ENCODE peak calls at places on chromosome 1, in four cellular contexts. One of them, this sample, is unnamed.

GRCh38 chr1:33161061-33161681 is 20.7 kb downstream of the TRIM62 start:
- DNase-seq in K562: no peak
- DNase-seq in HCT116: no peak
- DNase-seq in H1: no peak
- DNase-seq in this sample: no peak

GRCh38 chr1:196034080-196034706 is 574.0 kb downstream of the KCNT2 start:
- DNase-seq in H1: no peak
- DNase-seq in K562: peak; percentile 30
- DNase-seq in HCT116: no peak
- DNase-seq in this sample: no peak

GRCh38 chr1:39566441-39567137 is 10.0 kb downstream of the PABPC4 start:
- DNase-seq in HCT116: no peak
- DNase-seq in H1: no peak
- DNase-seq in K562: no peak
- DNase-seq in this sample: no peak

GRCh38 chr1:172976222-172977041 is 74.3 kb downstream of the TNFSF18 start:
- DNase-seq in HCT116: no peak
- DNase-seq in K562: no peak
- DNase-seq in H1: no peak
- DNase-seq in this sample: no peak

GRCh38 chr1:111737216-111738132 is 1.7 kb downstream of the INKA2 start:
- DNase-seq in H1: no peak
- DNase-seq in HCT116: no peak
- DNase-seq in K562: no peak
- DNase-seq in this sample: no peak

GRCh38 chr1:193562121-193562520 is 375.7 kb upstream of the B3GALT2 start:
- DNase-seq in H1: no peak
- DNase-seq in K562: no peak
- DNase-seq in HCT116: no peak
- DNase-seq in this sample: no peak

GRCh38 chr1:207084241-207084640 is 4.4 kb upstream of the C4BPB start:
- DNase-seq in H1: no peak
- DNase-seq in K562: no peak
- DNase-seq in HCT116: no peak
- DNase-seq in this sample: no peak

GRCh38 chr1:234721476-234722266 is 111.7 kb upstream of the IRF2BP2 start:
- DNase-seq in HCT116: no peak
- DNase-seq in K562: peak; percentile 43
- DNase-seq in H1: no peak
- DNase-seq in this sample: no peak

GRCh38 chr1:51794260-51794659 is 84.3 kb downstream of the NRDC start:
- DNase-seq in HCT116: no peak
- DNase-seq in H1: no peak
- DNase-seq in K562: no peak
- DNase-seq in this sample: no peak

DNA sequence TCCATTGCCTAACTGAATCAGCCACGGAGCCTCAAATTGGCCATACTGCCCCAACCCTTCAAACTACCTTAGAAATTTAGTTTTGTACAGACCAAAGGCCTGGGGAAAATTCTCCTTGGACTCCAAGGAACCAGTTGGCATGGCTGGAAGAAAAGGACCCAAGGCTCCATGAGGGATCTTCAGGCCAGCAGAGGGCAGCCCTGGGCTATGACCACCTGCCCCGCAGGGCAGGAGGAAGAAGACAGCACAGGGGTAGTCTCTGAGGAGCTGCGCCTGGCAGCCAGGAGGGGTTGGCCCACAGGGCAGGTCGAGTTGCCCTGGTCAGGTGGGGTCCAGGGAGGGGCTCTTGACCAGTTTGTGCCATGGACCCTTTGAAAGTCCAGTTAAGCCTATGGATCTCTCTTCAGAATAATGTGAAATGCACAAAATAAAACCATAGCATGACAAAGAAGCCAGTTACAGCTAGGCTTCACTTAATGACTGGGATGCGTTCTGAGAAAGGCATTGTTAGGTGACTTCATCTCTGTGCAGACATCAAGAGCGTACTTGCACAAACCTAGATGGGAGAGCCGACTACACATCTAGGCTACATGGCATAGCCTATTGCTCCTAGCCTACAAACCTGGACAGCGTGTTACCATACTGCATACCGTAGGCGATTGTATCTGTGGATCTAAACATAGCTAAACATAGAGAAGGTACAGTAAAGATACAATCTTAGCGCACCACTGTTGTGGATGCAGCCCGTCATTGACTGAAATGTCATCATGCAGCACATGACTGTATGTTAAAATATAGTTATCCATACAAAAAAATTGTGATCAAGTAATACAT is 26.1 kb downstream of the CACNA1S start:
- DNase-seq in K562: peak; percentile 68
- DNase-seq in H1: peak; percentile 81
- DNase-seq in HCT116: peak; percentile 51
- DNase-seq in this sample: no peak
- TF ChIP-seq EGR1 in K562: no peak
- TF ChIP-seq EGR1 in H1: no peak
- TF ChIP-seq EGR1 in HCT116: no peak
- TF ChIP-seq EGR1 in this sample: no peak

GRCh38 chr1:27049607-27050006 is 37.0 kb upstream of the TENT5B start:
- DNase-seq in H1: no peak
- DNase-seq in K562: peak; percentile 75
- DNase-seq in HCT116: no peak
- DNase-seq in this sample: no peak
- TF ChIP-seq EGR1 in H1: no peak
- TF ChIP-seq EGR1 in K562: no peak
- TF ChIP-seq EGR1 in HCT116: no peak
- TF ChIP-seq EGR1 in this sample: no peak

DNA sequence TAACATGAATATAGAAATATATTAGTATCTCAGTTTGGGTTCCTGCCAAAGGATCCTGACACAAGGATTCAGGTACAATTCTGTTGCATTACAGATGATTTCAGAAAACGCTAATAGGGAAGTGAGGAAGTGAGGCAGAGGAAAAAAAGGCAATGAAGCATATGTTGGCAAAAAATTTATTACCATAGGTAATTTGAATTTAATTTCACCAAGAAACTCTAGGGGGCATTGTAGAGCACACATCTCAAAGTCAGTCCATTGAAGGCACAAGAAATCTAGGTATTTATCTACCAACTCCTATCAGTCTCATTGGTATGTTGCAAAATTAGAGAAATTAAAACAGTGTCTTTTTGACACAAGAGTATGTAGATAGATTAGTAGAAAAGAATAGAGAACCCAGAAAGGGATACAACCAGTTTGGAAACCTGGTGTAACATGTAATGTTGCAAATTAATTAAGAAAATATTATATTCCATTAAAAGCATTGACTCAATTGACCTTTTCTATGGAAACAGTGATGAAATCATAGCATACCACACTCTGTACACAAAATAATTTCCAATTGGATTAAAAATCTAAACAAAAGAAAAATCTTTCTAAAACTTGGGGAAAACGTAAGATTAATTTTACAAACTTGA is 104.9 kb upstream of the SNX7 start:
- DNase-seq in HCT116: peak; percentile 37
- DNase-seq in H1: no peak
- DNase-seq in K562: peak; percentile 5
- DNase-seq in this sample: no peak
- TF ChIP-seq EGR1 in HCT116: no peak
- TF ChIP-seq EGR1 in H1: no peak
- TF ChIP-seq EGR1 in K562: no peak
- TF ChIP-seq EGR1 in this sample: no peak

GRCh38 chr1:110292327-110292741 is 46.8 kb upstream of the RBM15 start:
- DNase-seq in H1: no peak
- DNase-seq in HCT116: no peak
- DNase-seq in K562: no peak
- DNase-seq in this sample: no peak
- TF ChIP-seq EGR1 in H1: no peak
- TF ChIP-seq EGR1 in HCT116: no peak
- TF ChIP-seq EGR1 in K562: no peak
- TF ChIP-seq EGR1 in this sample: no peak

DNA sequence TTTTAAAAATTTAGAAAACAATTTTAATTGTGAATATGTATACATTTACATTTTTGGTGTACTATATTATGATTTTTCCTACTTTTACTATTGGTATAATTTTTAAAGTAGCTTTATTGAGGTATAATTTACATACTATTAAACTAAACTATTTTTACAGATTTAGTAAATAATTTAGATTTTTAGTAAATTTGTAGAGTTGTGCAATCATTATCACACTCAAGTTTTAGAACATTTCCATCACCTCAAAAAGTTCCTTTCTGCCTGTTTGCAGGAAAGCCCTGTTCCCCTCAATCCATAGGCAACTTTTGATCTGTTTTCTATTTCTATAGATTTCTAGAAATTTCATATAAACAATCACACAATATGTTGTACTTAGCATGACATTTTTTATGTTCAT is 8.2 kb downstream of the PHTF1 start:
- DNase-seq in H1: no peak
- DNase-seq in HCT116: no peak
- DNase-seq in K562: no peak
- DNase-seq in this sample: no peak
- TF ChIP-seq EGR1 in H1: no peak
- TF ChIP-seq EGR1 in HCT116: no peak
- TF ChIP-seq EGR1 in K562: no peak
- TF ChIP-seq EGR1 in this sample: no peak

DNA sequence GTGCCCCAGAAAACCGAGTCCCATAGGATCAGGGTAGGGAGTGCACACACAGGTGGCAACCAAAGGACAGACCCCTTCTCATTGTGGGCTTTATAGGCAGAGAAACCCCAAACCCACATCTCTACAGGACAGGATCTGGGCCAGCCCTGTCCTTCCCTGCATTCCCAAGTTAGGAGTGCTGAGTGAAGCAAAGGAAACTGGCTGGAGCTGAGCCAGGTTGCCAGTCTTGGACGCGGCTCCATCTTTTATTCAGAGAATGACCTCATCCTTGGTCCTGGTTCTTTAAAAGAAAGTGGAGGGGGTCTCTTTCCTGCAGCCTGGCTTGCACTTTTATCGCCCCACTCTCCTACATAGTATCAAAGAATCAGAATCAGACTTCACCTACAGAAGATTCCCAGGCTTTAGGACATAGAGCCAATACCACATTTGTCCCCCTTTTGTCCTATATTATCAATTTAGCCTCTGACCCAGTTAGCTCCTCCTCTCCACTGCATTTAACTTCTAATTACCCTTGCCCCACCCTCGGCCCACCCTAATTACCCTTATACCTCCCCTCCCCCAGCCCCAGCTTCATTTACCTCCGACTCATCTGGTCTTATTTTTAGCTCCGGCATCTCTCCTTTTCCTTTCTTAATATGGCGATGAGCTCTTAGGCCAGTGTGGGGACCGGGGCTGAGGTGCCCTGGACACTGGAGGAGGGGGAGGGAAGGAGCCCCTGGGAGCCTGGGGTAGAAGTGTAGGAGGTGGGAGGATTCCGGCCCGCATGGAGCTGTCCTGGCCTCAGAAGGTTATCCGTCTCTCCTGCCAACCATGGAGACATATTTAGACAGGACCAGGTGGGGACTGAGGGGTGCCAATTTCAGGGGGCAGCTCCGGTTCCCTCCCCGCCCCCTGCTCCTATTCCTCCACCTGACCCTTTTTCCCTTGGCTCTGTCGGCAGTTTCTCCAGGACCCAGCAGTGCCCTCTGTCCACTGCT is at the start of gene CASQ1:
- DNase-seq in H1: no peak
- DNase-seq in HCT116: no peak
- DNase-seq in K562: no peak
- DNase-seq in this sample: no peak
- TF ChIP-seq EGR1 in H1: no peak
- TF ChIP-seq EGR1 in HCT116: no peak
- TF ChIP-seq EGR1 in K562: no peak
- TF ChIP-seq EGR1 in this sample: no peak

DNA sequence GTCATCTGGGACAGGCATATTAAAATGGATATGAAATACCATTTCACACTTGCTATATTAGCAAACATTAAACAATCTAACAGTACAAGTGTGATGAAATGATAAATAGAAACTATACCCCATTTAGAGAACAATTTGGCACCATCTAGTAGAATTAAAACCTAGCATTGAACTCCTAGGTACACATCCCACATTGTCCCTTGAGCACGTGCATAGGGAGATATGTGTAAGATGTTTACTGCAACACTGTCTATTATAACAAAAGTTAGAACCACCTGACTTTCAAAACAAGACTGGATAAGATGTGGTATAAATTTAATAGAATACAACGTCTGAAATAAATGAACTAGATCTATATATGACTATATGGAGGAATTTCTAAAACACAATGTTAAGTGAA is 3.8 kb downstream of the SLC22A15 start:
- DNase-seq in H1: no peak
- DNase-seq in K562: no peak
- DNase-seq in HCT116: no peak
- DNase-seq in this sample: no peak
- TF ChIP-seq EGR1 in H1: no peak
- TF ChIP-seq EGR1 in K562: no peak
- TF ChIP-seq EGR1 in HCT116: no peak
- TF ChIP-seq EGR1 in this sample: no peak

GRCh38 chr1:41689596-41689995 is 205.1 kb upstream of the EDN2 start:
- DNase-seq in K562: no peak
- DNase-seq in HCT116: no peak
- DNase-seq in H1: no peak
- DNase-seq in this sample: no peak
- TF ChIP-seq EGR1 in K562: no peak
- TF ChIP-seq EGR1 in HCT116: no peak
- TF ChIP-seq EGR1 in H1: no peak
- TF ChIP-seq EGR1 in this sample: no peak